ENCODE peak calls at places on chromosomes 5 and 9, in four cellular contexts. Q is CD4-positive, alpha-beta T cell; A is heart left ventricle; B is left cardiac atrium. R is an unnamed sample.

GRCh38 chr5:73437126-73438047 is 11.2 kb downstream of the FOXD1 start:
- DNase-seq in Q (no peak), A (no peak), B (no peak), R (no peak)

GRCh38 chr5:181084631-181085195 is 44.6 kb downstream of the BTNL9 start:
- DNase-seq in A (no peak), Q (no peak), B (no peak), R (no peak)

GRCh38 chr5:125059255-125060050 is 313.0 kb upstream of the ZNF608 start:
- DNase-seq in B (no peak), Q (no peak), A (no peak), R (no peak)

GRCh38 chr9:138099803-138100598 is 222.4 kb downstream of the CACNA1B start:
- DNase-seq in A (no peak), B (no peak), Q (no peak), R (no peak)

GRCh38 chr9:116074658-116075057 is 78.9 kb upstream of the PAPPA start:
- DNase-seq in B (no peak), Q (no peak), A (no peak), R (no peak)

GRCh38 chr5:77957-78804 is 13.8 kb upstream of the PLEKHG4B start:
- DNase-seq in B (no peak), Q (no peak), A (no peak), R (no peak)

GRCh38 chr5:123036391-123037103 is at the start of gene PPIC:
- DNase-seq in Q (no peak), A (peak), B (peak), R (peak)

GRCh38 chr9:120306088-120306487 is 273.9 kb downstream of the CDK5RAP2 start:
- DNase-seq in B (no peak), Q (no peak), A (no peak), R (peak)

GRCh38 chr9:109349431-109349846 is 28.6 kb upstream of the EPB41L4B start:
- DNase-seq in B (no peak), A (no peak), Q (no peak), R (no peak)

GRCh38 chr5:28523887-28524637 is 1485.7 kb upstream of the CDH9 start:
- DNase-seq in B (no peak), A (no peak), Q (no peak), R (no peak)

GRCh38 chr9:111943746-111944145 is 47.1 kb downstream of the UGCG start:
- DNase-seq in Q (no peak), B (no peak), A (no peak), R (no peak)

GRCh38 chr9:93010696-93011095 is 47.8 kb upstream of the SUSD3 start:
- DNase-seq in Q (no peak), A (no peak), B (no peak), R (peak)

GRCh38 chr5:121982089-121982488 is 20.3 kb downstream of the SRFBP1 start:
- DNase-seq in A (no peak), Q (no peak), B (no peak), R (no peak)

GRCh38 chr9:91345978-91346377 is 15.7 kb downstream of the AUH start:
- DNase-seq in Q (no peak), B (no peak), A (no peak), R (no peak)

GRCh38 chr5:181192337-181193046 is 12.5 kb downstream of the TRIM7 start:
- DNase-seq in Q (no peak), B (no peak), A (no peak), R (no peak)

GRCh38 chr5:179550511-179551342 is at the start of gene RUFY1:
- DNase-seq in B (peak), Q (peak), A (peak), R (peak)

GRCh38 chr5:53422539-53422938 is 57.9 kb upstream of the FST start:
- DNase-seq in A (no peak), Q (no peak), B (no peak), R (no peak)

GRCh38 chr5:146051678-146052077 is 53.7 kb downstream of the PLAC8L1 start:
- DNase-seq in Q (no peak), B (no peak), A (no peak), R (no peak)

GRCh38 chr5:144092510-144092909 is 77.9 kb downstream of the YIPF5 start:
- DNase-seq in A (no peak), Q (no peak), B (no peak), R (no peak)

GRCh38 chr5:79318935-79319614 is 83.1 kb downstream of the JMY start:
- DNase-seq in A (no peak), Q (no peak), B (no peak), R (no peak)

GRCh38 chr5:149938791-149939358 is 5.7 kb downstream of the PDE6A start:
- DNase-seq in A (no peak), B (no peak), Q (no peak), R (no peak)

GRCh38 chr9:8817335-8817734 is 1017.8 kb upstream of the DMAC1 start:
- DNase-seq in A (no peak), Q (no peak), B (no peak), R (no peak)

GRCh38 chr5:89090021-89090420 is 207.0 kb upstream of the MEF2C start:
- DNase-seq in A (no peak), Q (no peak), B (no peak), R (no peak)

GRCh38 chr9:134604834-134605233 is 36.8 kb upstream of the COL5A1 start:
- DNase-seq in A (no peak), B (peak), Q (no peak), R (peak)

GRCh38 chr9:121453232-121453892 is 46.3 kb downstream of the GGTA1 start:
- DNase-seq in B (no peak), A (no peak), Q (no peak), R (no peak)

GRCh38 chr9:136845465-136846261 is 3.4 kb downstream of the AJM1 start:
- DNase-seq in Q (no peak), A (no peak), B (no peak), R (no peak)

GRCh38 chr5:107726896-107727295 is 56.2 kb upstream of the EFNA5 start:
- DNase-seq in B (no peak), A (no peak), Q (no peak), R (no peak)

GRCh38 chr5:140189977-140190867 is 15.2 kb downstream of the CYSTM1 start:
- DNase-seq in Q (no peak), A (no peak), B (no peak), R (no peak)

GRCh38 chr9:78666818-78667429 is 370.0 kb downstream of the PSAT1 start:
- DNase-seq in B (no peak), A (no peak), Q (no peak), R (no peak)

GRCh38 chr5:39273314-39273954 is 54.1 kb upstream of the FYB1 start:
- DNase-seq in B (no peak), Q (no peak), A (no peak), R (no peak)

GRCh38 chr5:90767710-90768109 is 209.1 kb downstream of the ADGRV1 start:
- DNase-seq in Q (no peak), A (no peak), B (no peak), R (no peak)

GRCh38 chr5:14147210-14147609 is 4.1 kb downstream of the TRIO start:
- DNase-seq in B (no peak), A (no peak), Q (no peak), R (peak)

GRCh38 chr5:124342027-124342471 is 404.4 kb downstream of the ZNF608 start:
- DNase-seq in B (peak), Q (no peak), A (peak), R (no peak)

GRCh38 chr9:95457769-95458168 is 59.0 kb downstream of the PTCH1 start:
- DNase-seq in A (no peak), Q (no peak), B (no peak), R (no peak)

GRCh38 chr9:114114364-114114763 is 15.3 kb upstream of the KIF12 start:
- DNase-seq in B (no peak), A (no peak), Q (no peak), R (no peak)

GRCh38 chr5:31620071-31620470 is 18.9 kb upstream of the PDZD2 start:
- DNase-seq in A (no peak), B (no peak), Q (no peak), R (no peak)

GRCh38 chr5:79069488-79070001 is at the start of the genes BHMT2 and DMGDH:
- DNase-seq in Q (no peak), A (peak), B (peak), R (no peak)

GRCh38 chr9:131651160-131651559 is 88.7 kb downstream of the RAPGEF1 start:
- DNase-seq in Q (no peak), A (no peak), B (no peak), R (no peak)

GRCh38 chr9:29439961-29440360 is 1866.7 kb upstream of the C9orf72 start:
- DNase-seq in A (no peak), B (no peak), Q (no peak), R (no peak)

R was measured in right atrium auricular region.